ENCODE peak calls at places on chromosomes 12 and 14, in ten cellular contexts. B is heart right ventricle, Y is Caco-2, T is left lung, P is body of pancreas, K is fibroblast of mammary gland, C is HFF-Myc, L is type B pancreatic cell, R is ovary, H is psoas muscle. O is an unnamed sample.

GRCh38 chr14:32319368-32320049 is 9.6 kb upstream of the AKAP6 start:
- DNase-seq in R (no peak), B (no peak), Y (no peak), H (no peak), C (no peak), K (peak), L (no peak), T (no peak), P (no peak), O (no peak)

GRCh38 chr12:2383276-2384028 is 330.7 kb downstream of the CACNA1C start:
- DNase-seq in H (no peak), R (no peak), Y (peak), L (no peak), T (no peak), B (no peak), P (no peak), C (no peak), K (peak), O (peak)

GRCh38 chr14:103803661-103804060 is 43.7 kb downstream of the PPP1R13B start:
- DNase-seq in P (no peak), K (peak), L (no peak), H (no peak), T (no peak), C (no peak), R (no peak), B (no peak), Y (no peak), O (no peak)

GRCh38 chr12:98440165-98440581 is 75.2 kb upstream of the TMPO start:
- DNase-seq in K (peak), P (peak), T (no peak), B (peak), R (peak), H (peak), C (peak), L (no peak), Y (no peak), O (no peak)

GRCh38 chr12:19779393-19780056 is 340.2 kb downstream of the AEBP2 start:
- DNase-seq in T (peak), H (no peak), R (no peak), L (no peak), K (no peak), P (no peak), C (no peak), B (peak), Y (no peak), O (peak)

GRCh38 chr14:91749857-91750256 is 18.0 kb upstream of the CATSPERB start:
- DNase-seq in L (no peak), B (no peak), K (peak), T (no peak), Y (no peak), C (no peak), H (no peak), R (no peak), P (no peak), O (no peak)

GRCh38 chr12:115411121-115411520 is 727.1 kb upstream of the TBX3 start:
- DNase-seq in T (no peak), C (no peak), R (no peak), L (no peak), B (no peak), K (no peak), P (no peak), H (no peak), Y (no peak), O (peak)

GRCh38 chr14:29630566-29631160 is 297.0 kb downstream of the PRKD1 start:
- DNase-seq in P (no peak), Y (no peak), H (no peak), L (no peak), B (no peak), R (no peak), K (no peak), T (no peak), C (no peak), O (no peak)

GRCh38 chr12:113040722-113041168 is 15.8 kb upstream of the DTX1 start:
- DNase-seq in T (peak), L (no peak), B (peak), H (peak), Y (no peak), R (no peak), K (peak), C (peak), P (no peak), O (no peak)

GRCh38 chr14:35534884-35535793 is 1.2 kb downstream of the INSM2 start:
- DNase-seq in Y (peak), B (peak), C (peak), T (peak), K (peak), H (peak), R (peak), P (peak), L (peak), O (peak)

GRCh38 chr14:64561631-64562030 is 11.9 kb downstream of the PPP1R36 start:
- DNase-seq in C (no peak), K (no peak), Y (no peak), B (no peak), H (no peak), R (no peak), P (no peak), T (no peak), L (no peak), O (no peak)

GRCh38 chr12:124764451-124764850 is 99.2 kb downstream of the SCARB1 start:
- DNase-seq in L (no peak), C (peak), B (no peak), R (peak), Y (no peak), P (peak), T (no peak), K (peak), H (peak), O (peak)

GRCh38 chr12:66919466-66919865 is 240.6 kb upstream of the GRIP1 start:
- DNase-seq in L (no peak), T (no peak), H (no peak), P (no peak), R (no peak), K (no peak), C (no peak), B (no peak), Y (no peak), O (no peak)

GRCh38 chr12:19506497-19506896 is 67.2 kb downstream of the AEBP2 start:
- DNase-seq in T (no peak), R (no peak), C (no peak), Y (no peak), B (no peak), P (no peak), L (no peak), K (no peak), H (no peak), O (no peak)

GRCh38 chr12:76529226-76529918 is 30.2 kb downstream of the OSBPL8 start:
- DNase-seq in L (no peak), R (no peak), C (no peak), Y (no peak), T (no peak), B (no peak), K (peak), P (no peak), H (no peak), O (no peak)

GRCh38 chr12:69101505-69101904 is 137.9 kb upstream of the CPSF6 start:
- DNase-seq in P (peak), K (peak), T (no peak), B (no peak), C (no peak), Y (no peak), L (no peak), R (peak), H (no peak), O (no peak)

GRCh38 chr14:104864267-104865068 is 600 bp upstream of the CEP170B start:
- DNase-seq in Y (peak), P (peak), B (no peak), C (no peak), T (peak), H (peak), L (peak), R (peak), K (no peak), O (peak)

GRCh38 chr14:50333010-50333409 is 20.9 kb downstream of the DMAC2L start:
- DNase-seq in R (no peak), H (peak), Y (no peak), L (no peak), C (no peak), T (no peak), K (peak), P (no peak), B (peak), O (no peak)

GRCh38 chr12:101959607-101960006 is 82.2 kb downstream of the DRAM1 start:
- DNase-seq in Y (no peak), R (no peak), C (no peak), B (no peak), H (no peak), K (no peak), P (no peak), T (no peak), L (no peak), O (no peak)

GRCh38 chr12:57763881-57764661 is 2.8 kb downstream of the CYP27B1 start:
- DNase-seq in B (no peak), H (no peak), T (no peak), C (no peak), L (no peak), K (no peak), R (no peak), P (no peak), Y (no peak), O (no peak)

GRCh38 chr12:57764662-57765002 is 2.2 kb downstream of the CYP27B1 start:
- DNase-seq in C (no peak), K (no peak), L (no peak), R (no peak), Y (peak), T (no peak), H (no peak), P (peak), B (no peak), O (no peak)

GRCh38 chr12:57766464-57767311 is at the start of gene CYP27B1:
- DNase-seq in Y (no peak), C (no peak), L (no peak), R (peak), H (no peak), T (no peak), P (no peak), B (no peak), K (peak), O (peak)

GRCh38 chr12:57765698-57766463 is 997 bp downstream of the CYP27B1 start:
- DNase-seq in P (no peak), C (no peak), T (no peak), H (no peak), R (no peak), Y (no peak), K (no peak), L (no peak), B (no peak), O (peak)

GRCh38 chr12:57765003-57765697 is 1.7 kb downstream of the CYP27B1 start:
- DNase-seq in R (no peak), Y (peak), C (no peak), P (peak), L (no peak), K (no peak), T (peak), H (peak), B (no peak), O (peak)
- TF ChIP-seq CTCF in R (no peak), Y (peak), C (peak), P (peak), L (peak), K (peak), T (peak), H (no peak), B (peak), O (peak)

GRCh38 chr12:128643106-128643651 is 180.6 kb downstream of the SLC15A4 start:
- DNase-seq in T (no peak), L (no peak), P (no peak), B (no peak), K (no peak), H (no peak), R (no peak), Y (no peak), C (no peak), O (no peak)

GRCh38 chr12:128639089-128639488 is 184.7 kb downstream of the SLC15A4 start:
- DNase-seq in P (no peak), B (no peak), R (no peak), T (no peak), L (no peak), K (no peak), C (no peak), Y (no peak), H (no peak), O (no peak)

DNA sequence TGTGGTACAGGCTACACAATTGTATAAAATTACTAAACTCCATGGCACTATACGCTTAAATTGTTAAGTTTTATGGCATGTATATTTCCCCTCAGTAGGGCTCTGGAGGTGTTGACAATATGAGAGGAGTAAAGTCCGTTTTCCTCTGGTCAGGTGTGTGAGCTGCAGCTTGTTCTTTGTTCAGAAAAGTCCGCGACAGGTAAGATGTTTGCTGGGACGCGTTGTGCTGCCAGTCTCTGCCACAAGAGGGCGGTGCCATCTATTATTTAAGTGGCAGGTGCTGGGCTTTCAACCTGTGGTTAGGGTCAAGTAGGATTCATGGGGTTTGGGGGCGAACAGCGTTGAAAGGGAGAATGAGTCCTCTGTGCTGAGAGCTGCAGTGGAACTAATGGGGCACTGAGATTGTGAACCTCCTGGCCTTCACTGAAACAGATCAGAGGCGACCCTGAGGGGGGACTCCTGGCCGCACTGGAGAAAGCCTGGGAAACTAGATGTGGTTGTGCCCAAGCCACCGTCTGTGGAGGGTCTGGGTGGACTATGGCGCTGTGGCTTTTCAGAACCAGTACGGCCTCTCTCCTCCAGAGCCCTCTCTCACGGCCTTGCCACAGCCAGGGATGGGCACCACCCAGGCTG is 179.0 kb downstream of the SLC15A4 start:
- DNase-seq in Y (peak), H (no peak), R (no peak), B (no peak), P (peak), K (no peak), L (no peak), T (no peak), C (no peak), O (peak)
- TF ChIP-seq CTCF in Y (no peak), H (no peak), R (no peak), B (peak), P (peak), K (peak), L (peak), T (peak), C (peak), O (peak)

GRCh38 chr14:53929871-53930685 is 26.5 kb downstream of the BMP4 start:
- DNase-seq in Y (peak), L (no peak), T (no peak), H (no peak), R (peak), B (no peak), C (no peak), K (no peak), P (peak), O (peak)
- TF ChIP-seq CTCF in Y (peak), L (peak), T (no peak), H (peak), R (peak), B (peak), C (peak), K (peak), P (peak), O (peak)

GRCh38 chr12:75488553-75488952 is 8.0 kb downstream of the GLIPR1 start:
- DNase-seq in Y (peak), R (no peak), C (no peak), P (no peak), T (no peak), L (no peak), B (no peak), H (no peak), K (peak), O (peak)
- TF ChIP-seq CTCF in Y (peak), R (no peak), C (peak), P (peak), T (no peak), L (peak), B (peak), H (peak), K (peak), O (peak)

O was measured in endodermal cell.